ENCODE peak calls at places on chromosomes 2 and 18, in seven cellular contexts. K is cardiac muscle cell, Y is HL-60, C is heart right ventricle, I is fibroblast of pulmonary artery, G is lower leg skin, B is tibial nerve. H is an unnamed sample.

GRCh38 chr18:72871091-72871490 is 3.3 kb upstream of the NETO1 start:
- DNase-seq in B (no peak), C (no peak), Y (no peak), I (peak), G (no peak), K (no peak), H (no peak)

GRCh38 chr2:148122788-148123187 is 101.9 kb downstream of the MBD5 start:
- DNase-seq in G (no peak), C (no peak), I (no peak), B (no peak), Y (no peak), K (no peak), H (no peak)

GRCh38 chr2:158079672-158080071 is 22.0 kb upstream of the UPP2 start:
- DNase-seq in K (no peak), B (no peak), C (no peak), G (no peak), I (peak), Y (no peak), H (no peak)

GRCh38 chr2:18991177-18992168 is 366.9 kb downstream of the OSR1 start:
- DNase-seq in I (peak), G (peak), B (peak), K (peak), C (peak), Y (no peak), H (no peak)

GRCh38 chr2:231360401-231360800 is 35.1 kb upstream of the B3GNT7 start:
- DNase-seq in C (no peak), B (no peak), I (no peak), Y (no peak), G (no peak), K (no peak), H (no peak)

GRCh38 chr18:36349552-36349951 is 52.0 kb downstream of the FHOD3 start:
- DNase-seq in C (no peak), K (no peak), G (no peak), I (no peak), B (no peak), Y (no peak), H (no peak)

GRCh38 chr2:129769402-129769991 is 210.0 kb upstream of the RAB6C start:
- DNase-seq in Y (no peak), G (peak), K (no peak), I (no peak), B (no peak), C (no peak), H (no peak)

GRCh38 chr18:25701821-25702220 is 349.9 kb upstream of the ZNF521 start:
- DNase-seq in G (no peak), Y (no peak), I (no peak), B (no peak), C (no peak), K (no peak), H (no peak)

GRCh38 chr2:176507736-176508135 is 238.5 kb downstream of the MTX2 start:
- DNase-seq in C (no peak), K (peak), I (no peak), G (no peak), B (no peak), Y (no peak), H (no peak)

GRCh38 chr2:45964226-45964841 is 312.9 kb downstream of the PRKCE start:
- DNase-seq in Y (no peak), K (peak), C (peak), B (peak), I (peak), G (peak), H (no peak)

GRCh38 chr2:132632000-132632649 is 37.9 kb downstream of the LYPD1 start:
- DNase-seq in C (no peak), B (no peak), I (no peak), K (no peak), Y (no peak), G (no peak), H (no peak)

GRCh38 chr2:86301711-86302202 is 35.7 kb downstream of the REEP1 start:
- DNase-seq in C (no peak), K (peak), Y (no peak), I (no peak), B (no peak), G (peak), H (peak)

GRCh38 chr18:8912348-8913057 is 190.0 kb upstream of the NDUFV2 start:
- DNase-seq in K (no peak), Y (no peak), G (no peak), I (no peak), B (no peak), C (no peak), H (no peak)

GRCh38 chr18:9665311-9665710 is 42.8 kb upstream of the RAB31 start:
- DNase-seq in I (no peak), Y (no peak), K (no peak), G (no peak), B (no peak), C (no peak), H (no peak)

GRCh38 chr2:151630372-151630771 is 103.9 kb downstream of the NEB start:
- DNase-seq in Y (no peak), C (no peak), G (no peak), I (no peak), B (no peak), K (no peak), H (no peak)

GRCh38 chr2:216059233-216059834 is 22.3 kb downstream of the PECR start:
- DNase-seq in B (no peak), C (no peak), I (no peak), K (no peak), Y (no peak), G (no peak), H (no peak)

GRCh38 chr2:10414591-10414990 is 33.5 kb downstream of the ODC1 start:
- DNase-seq in Y (no peak), K (no peak), G (no peak), B (no peak), I (no peak), C (no peak), H (no peak)

GRCh38 chr2:161981679-161982300 is 92.2 kb downstream of the DPP4 start:
- DNase-seq in C (no peak), K (no peak), B (no peak), Y (no peak), G (no peak), I (no peak), H (no peak)

GRCh38 chr2:64987001-64987962 is 1.9 kb upstream of the SLC1A4 start:
- DNase-seq in C (no peak), K (peak), G (no peak), I (peak), B (no peak), Y (peak), H (no peak)

DNA sequence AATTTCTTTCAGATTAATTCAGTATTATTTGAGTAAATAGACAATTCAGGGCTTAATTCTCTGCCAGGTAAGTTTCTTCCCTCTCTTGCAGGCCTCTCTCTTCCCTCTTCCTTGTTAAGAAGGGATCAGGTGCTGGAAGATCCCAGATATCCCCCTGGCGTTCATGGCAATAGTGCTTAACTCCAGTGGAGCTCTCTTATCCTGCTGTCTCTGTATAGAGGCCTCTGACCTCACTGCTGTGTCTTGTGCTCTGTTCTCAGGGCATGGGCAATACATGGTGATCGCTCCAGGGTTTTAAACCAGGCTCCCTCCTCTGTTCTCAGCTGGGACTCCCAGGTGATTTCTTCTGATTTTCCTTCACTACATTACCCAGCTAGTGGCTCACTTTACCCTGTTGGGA is 226.8 kb downstream of the MC4R start:
- DNase-seq in C (no peak), B (no peak), G (no peak), I (no peak), Y (no peak), K (no peak), H (no peak)
- TF ChIP-seq CTCF in C (no peak), B (no peak), G (no peak), I (no peak), Y (no peak), K (no peak), H (no peak)

GRCh38 chr18:54918060-54918459 is 41.2 kb downstream of the CCDC68 start:
- DNase-seq in K (no peak), G (no peak), I (no peak), C (no peak), B (no peak), Y (no peak), H (no peak)

GRCh38 chr18:54911551-54911950 is 47.7 kb downstream of the CCDC68 start:
- DNase-seq in B (no peak), C (no peak), K (no peak), G (no peak), Y (no peak), I (no peak), H (no peak)

GRCh38 chr18:54919412-54919811 is 39.8 kb downstream of the CCDC68 start:
- DNase-seq in K (no peak), I (no peak), Y (no peak), G (no peak), B (no peak), C (no peak), H (no peak)

GRCh38 chr18:54916507-54916906 is 42.8 kb downstream of the CCDC68 start:
- DNase-seq in B (no peak), G (no peak), I (no peak), C (no peak), K (no peak), Y (no peak), H (no peak)
- TF ChIP-seq CTCF in B (no peak), G (no peak), I (no peak), C (no peak), K (no peak), Y (no peak), H (no peak)

GRCh38 chr18:3238742-3239141 is 8.9 kb upstream of the MYL12A start:
- DNase-seq in B (no peak), K (no peak), I (no peak), G (no peak), Y (no peak), C (no peak), H (no peak)
- TF ChIP-seq CTCF in B (no peak), K (no peak), I (peak), G (no peak), Y (no peak), C (no peak), H (no peak)

DNA sequence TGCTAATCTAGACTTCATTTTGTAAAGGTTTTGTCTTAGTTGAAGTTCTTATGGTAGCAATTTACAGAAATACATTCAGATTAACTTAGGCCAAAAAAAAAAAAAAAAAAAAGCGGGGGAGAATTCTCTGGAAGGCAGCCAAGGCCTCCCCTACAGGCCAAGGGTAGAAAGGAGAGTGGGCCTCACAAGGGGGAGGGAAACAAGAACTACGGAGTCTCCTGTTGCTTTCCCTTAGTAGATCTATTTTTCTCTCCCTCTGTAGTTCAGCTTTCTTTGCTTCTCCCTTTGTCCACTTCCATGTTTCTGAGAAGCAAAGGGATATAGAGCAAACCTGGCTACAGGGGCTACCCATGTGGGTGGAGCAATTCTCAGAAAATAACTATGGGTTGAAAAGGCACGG is 2.4 kb upstream of the STK11IP start:
- DNase-seq in I (peak), Y (no peak), C (no peak), B (no peak), G (no peak), K (peak), H (no peak)
- TF ChIP-seq CTCF in I (peak), Y (no peak), C (no peak), B (no peak), G (no peak), K (no peak), H (no peak)

GRCh38 chr18:52409732-52410131 is 69.7 kb downstream of the DCC start:
- DNase-seq in K (no peak), B (no peak), G (no peak), C (no peak), Y (no peak), I (no peak), H (no peak)
- TF ChIP-seq CTCF in K (no peak), B (no peak), G (no peak), C (no peak), Y (no peak), I (no peak), H (no peak)

GRCh38 chr2:27799646-27800010 is 28.1 kb downstream of the MRPL33 start:
- DNase-seq in I (no peak), K (no peak), B (no peak), C (no peak), Y (no peak), G (no peak), H (no peak)
- TF ChIP-seq CTCF in I (no peak), K (no peak), B (no peak), C (no peak), Y (no peak), G (no peak), H (no peak)

DNA sequence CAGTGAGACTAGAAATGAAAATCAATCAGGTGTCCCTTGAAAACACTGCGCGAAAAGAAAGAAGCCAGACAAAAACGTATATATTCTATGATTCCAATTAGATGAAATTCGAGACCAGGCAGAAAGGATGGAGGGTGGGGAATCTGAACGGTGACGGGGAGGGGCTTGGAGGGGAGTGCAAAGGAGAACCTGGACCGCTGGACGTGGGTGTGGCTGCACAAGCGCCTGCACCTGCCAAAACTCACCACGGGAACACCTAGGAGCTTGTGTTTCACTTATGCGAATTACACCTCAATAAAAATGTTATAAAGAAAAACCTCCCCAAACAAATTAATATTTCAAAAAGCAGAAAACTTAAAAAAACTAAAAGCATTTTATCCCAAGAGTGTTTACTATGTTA is 21.9 kb downstream of the THAP4 start:
- DNase-seq in K (no peak), Y (no peak), I (no peak), B (no peak), C (no peak), G (no peak), H (no peak)
- TF ChIP-seq CTCF in K (no peak), Y (no peak), I (no peak), B (no peak), C (no peak), G (no peak), H (no peak)

GRCh38 chr2:120313695-120314615 is 32.0 kb upstream of the INHBB start:
- DNase-seq in G (peak), C (no peak), Y (no peak), B (no peak), K (no peak), I (no peak), H (no peak)
- TF ChIP-seq CTCF in G (no peak), C (no peak), Y (no peak), B (no peak), K (no peak), I (no peak), H (no peak)

H was measured in D721Med.